ENCODE peak calls at places on chromosomes 6 and 20, in five cellular contexts. U, N, A, D and S are unnamed samples. For H3K27me3, the result is how much of the 10 kb centered on the place peaks cover.

GRCh38 chr6:139519571-139520031 is 145.2 kb upstream of the CITED2 start:
- DNase-seq in U (no peak), N (no peak), A (no peak), D (no peak), S (no peak)

GRCh38 chr6:39048481-39049399 is at the start of gene GLP1R:
- DNase-seq in U (no peak), N (peak), A (no peak), D (no peak), S (peak)

GRCh38 chr6:116840091-116840490 is 11.2 kb upstream of the GPRC6A start:
- DNase-seq in U (no peak), N (no peak), A (no peak), D (no peak), S (no peak)

GRCh38 chr6:100281471-100281878 is 183.2 kb downstream of the SIM1 start:
- DNase-seq in U (no peak), N (peak), A (no peak), D (no peak), S (peak)

GRCh38 chr6:153125032-153125431 is 6.0 kb downstream of the RGS17 start:
- DNase-seq in U (no peak), N (no peak), A (no peak), D (no peak), S (no peak)

GRCh38 chr6:47256361-47256760 is 53.3 kb downstream of the TNFRSF21 start:
- DNase-seq in U (no peak), N (no peak), A (no peak), D (no peak), S (no peak)

GRCh38 chr6:139500977-139501376 is 126.5 kb upstream of the CITED2 start:
- DNase-seq in U (no peak), N (no peak), A (no peak), D (no peak), S (no peak)

GRCh38 chr6:32944265-32944664 is 3.4 kb upstream of the HLA-DMB start:
- DNase-seq in U (no peak), N (no peak), A (peak), D (peak), S (no peak)

GRCh38 chr6:167350322-167350721 is 25.4 kb downstream of the TTLL2 start:
- DNase-seq in U (no peak), N (peak), A (no peak), D (no peak), S (peak)

GRCh38 chr20:32718749-32719348 is 24.4 kb downstream of the COMMD7 start:
- DNase-seq in U (no peak), N (no peak), A (no peak), D (no peak), S (no peak)

GRCh38 chr20:32797160-32797468 is 22.6 kb upstream of the MAPRE1 start:
- DNase-seq in U (no peak), N (no peak), A (no peak), D (no peak), S (no peak)

GRCh38 chr6:3422457-3422816 is 34.4 kb downstream of the SLC22A23 start:
- DNase-seq in U (no peak), N (no peak), A (no peak), D (no peak), S (no peak)

GRCh38 chr6:169498887-169499513 is 202.8 kb downstream of the WDR27 start:
- DNase-seq in U (no peak), N (no peak), A (no peak), D (no peak), S (no peak)

GRCh38 chr6:81614292-81614691 is 138.2 kb downstream of the TENT5A start:
- DNase-seq in U (no peak), N (peak), A (peak), D (peak), S (no peak)

GRCh38 chr6:157187182-157188093 is 135.9 kb downstream of the TMEM242 start:
- DNase-seq in U (no peak), N (no peak), A (no peak), D (peak), S (no peak)

GRCh38 chr6:14472964-14473363 is 355.4 kb downstream of the CD83 start:
- DNase-seq in U (no peak), N (no peak), A (no peak), D (no peak), S (no peak)

GRCh38 chr6:138257638-138258040 is 39.3 kb upstream of the PBOV1 start:
- DNase-seq in U (no peak), N (no peak), A (no peak), D (no peak), S (no peak)
- H3K4me3 ChIP-seq in U (no peak), N (no peak), A (no peak), D (no peak), S (no peak)

DNA sequence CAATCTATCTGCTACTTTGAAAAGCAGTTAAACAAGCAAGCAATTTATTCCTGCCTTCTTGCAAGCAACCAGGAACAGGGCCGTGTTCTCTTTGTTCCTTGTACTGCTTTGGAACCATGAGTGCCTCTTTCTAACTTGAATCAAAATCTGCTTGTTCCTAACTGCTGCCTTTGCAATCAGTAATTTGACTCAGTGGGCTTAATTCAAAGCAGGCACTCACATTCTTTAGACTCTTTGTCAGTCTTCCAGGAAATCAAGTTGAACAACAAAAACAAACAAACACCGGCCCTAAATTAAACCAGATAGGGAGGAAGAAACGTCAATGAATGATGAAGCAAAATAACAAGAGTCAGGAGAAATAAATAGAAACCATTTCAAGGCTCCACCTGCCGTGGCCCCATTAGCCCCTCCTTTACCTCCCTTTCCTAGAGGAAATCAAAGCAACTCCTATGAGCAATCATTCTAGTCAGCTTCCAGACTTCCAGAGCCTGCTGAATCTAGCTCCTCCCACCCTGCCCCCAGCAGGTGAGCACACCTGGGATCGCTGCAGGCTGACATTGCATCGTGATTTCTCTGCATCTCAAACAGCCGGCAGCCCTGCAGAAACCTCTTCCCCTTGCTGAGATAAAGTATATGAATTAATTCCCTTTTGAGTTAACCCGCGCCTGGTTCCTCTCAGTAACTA is 582.2 kb upstream of the FLRT3 start:
- DNase-seq in U (peak), N (peak), A (peak), D (peak), S (peak)
- H3K27me3 ChIP-seq in U (under half), N (under half), A (under half), D (under half), S (under half)

GRCh38 chr20:57707849-57708693 is 1.7 kb downstream of the PMEPA1 start:
- DNase-seq in U (no peak), N (no peak), A (no peak), D (peak), S (peak)

GRCh38 chr20:57708694-57709673 is 831 bp downstream of the PMEPA1 start:
- DNase-seq in U (no peak), N (no peak), A (no peak), D (no peak), S (peak)

GRCh38 chr20:57705103-57705899 is 4.5 kb downstream of the PMEPA1 start:
- DNase-seq in U (no peak), N (no peak), A (no peak), D (no peak), S (no peak)

GRCh38 chr20:57709823-57710799 is at the start of gene PMEPA1:
- DNase-seq in U (peak), N (peak), A (peak), D (peak), S (peak)

DNA sequence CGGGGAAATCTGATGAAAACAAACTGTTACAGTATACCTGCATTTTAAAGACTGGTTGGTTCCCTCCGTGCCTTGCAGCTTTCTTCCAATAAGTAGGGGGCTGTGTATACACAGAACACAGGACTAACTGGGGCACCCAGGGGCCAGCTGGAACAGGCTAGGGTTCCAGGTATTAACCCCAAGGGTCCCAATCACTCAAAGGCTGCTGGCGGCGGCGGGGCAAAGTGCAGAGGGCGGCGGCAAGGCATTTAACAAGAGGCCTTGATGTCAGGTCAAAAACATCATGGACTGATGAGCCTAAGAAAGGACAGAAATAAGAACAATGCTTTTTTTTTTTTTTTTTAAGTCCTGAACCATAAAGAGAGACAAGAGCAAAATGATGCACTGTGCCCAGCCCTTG is 2.5 kb downstream of the PMEPA1 start:
- DNase-seq in U (no peak), N (no peak), A (no peak), D (no peak), S (peak)
- H3K4me3 ChIP-seq in U (no peak), N (peak), A (no peak), D (peak), S (peak)

DNA sequence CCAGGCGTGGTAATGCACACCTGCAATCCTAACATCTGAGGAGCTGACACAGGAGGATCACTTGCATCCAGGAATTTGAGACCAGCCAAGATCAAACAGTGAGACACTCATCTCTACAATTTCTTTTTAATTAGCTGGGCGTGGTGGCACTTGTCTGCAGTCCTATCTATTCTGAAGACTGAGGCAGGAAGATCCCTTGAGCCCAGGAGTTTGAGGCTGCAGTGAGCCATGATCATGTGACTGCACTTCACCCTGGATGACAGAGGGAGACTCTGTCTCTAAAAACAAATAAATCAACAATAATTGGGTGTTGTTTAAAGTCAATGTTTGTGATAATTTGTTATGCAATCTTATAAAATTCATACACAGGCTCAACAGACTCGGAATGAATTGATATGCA is 18.0 kb upstream of the HLA-A start:
- DNase-seq in U (no peak), N (no peak), A (no peak), D (no peak), S (no peak)
- H3K27me3 ChIP-seq in U (under half), N (under half), A (under half), D (under half), S (under half)

DNA sequence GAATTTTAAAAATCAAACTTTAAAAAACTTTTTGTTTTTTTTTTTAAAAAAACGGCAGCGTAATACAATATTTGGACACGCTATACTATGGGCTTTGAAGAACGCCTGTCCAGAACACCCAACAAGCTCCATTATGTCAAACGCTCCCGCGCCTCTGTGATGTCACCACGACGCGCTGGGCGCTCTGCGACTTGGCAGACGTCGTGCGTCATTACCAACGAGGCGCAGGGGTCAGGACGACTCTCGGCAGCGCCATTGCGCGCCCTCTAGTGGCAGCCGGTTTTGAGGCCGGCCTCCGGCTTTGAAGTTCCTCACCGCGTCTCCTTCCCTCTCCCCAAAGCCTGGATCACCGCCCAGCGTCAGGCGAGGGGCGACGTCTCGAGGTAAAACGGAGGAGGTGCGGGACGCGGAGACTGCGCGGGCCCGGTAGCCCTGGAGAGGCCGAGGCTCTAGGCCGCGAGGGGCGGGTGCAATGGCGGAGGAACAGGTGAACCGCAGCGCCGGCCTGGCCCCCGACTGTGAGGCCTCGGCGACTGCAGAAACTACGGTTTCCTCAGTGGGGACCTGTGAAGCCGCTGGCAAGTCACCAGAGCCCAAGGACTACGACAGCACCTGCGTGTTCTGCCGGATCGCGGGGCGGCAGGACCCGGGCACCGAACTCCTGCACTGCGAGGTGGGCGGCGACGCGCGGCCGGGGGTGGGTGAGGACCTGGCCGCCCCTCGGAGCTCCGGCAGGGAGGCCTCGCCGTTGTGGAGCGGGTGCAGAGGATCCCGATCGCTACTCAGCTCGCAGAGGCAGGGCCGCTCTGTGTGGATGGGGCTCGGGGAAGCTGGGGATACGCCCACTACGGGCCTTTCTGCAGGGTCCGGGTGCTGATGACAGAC is at the start of gene HINT3:
- DNase-seq in U (peak), N (peak), A (peak), D (peak), S (peak)
- H3K4me3 ChIP-seq in U (peak), N (peak), A (peak), D (peak), S (peak)

DNA sequence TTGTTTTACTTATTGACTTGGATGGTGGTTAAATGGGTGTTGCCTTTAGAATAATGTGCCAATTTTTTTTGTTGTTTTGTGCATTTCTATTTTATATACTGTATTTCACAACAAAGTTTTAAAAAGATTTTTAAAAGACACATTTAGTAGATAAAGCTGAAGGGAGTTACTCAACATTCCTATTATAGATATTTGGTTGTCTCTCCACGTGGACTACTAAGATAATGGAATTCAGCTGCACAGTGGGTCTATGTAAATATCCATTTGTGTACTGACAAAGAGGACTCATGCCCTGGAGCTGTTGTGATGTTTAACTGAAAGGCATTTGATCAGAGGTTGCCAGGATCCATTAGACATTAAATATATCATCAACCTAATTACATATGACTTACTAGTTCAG is 23.2 kb upstream of the FAM135A start:
- DNase-seq in U (no peak), N (no peak), A (no peak), D (no peak), S (no peak)
- H3K27me3 ChIP-seq in U (under half), N (under half), A (under half), D (under half), S (under half)

DNA sequence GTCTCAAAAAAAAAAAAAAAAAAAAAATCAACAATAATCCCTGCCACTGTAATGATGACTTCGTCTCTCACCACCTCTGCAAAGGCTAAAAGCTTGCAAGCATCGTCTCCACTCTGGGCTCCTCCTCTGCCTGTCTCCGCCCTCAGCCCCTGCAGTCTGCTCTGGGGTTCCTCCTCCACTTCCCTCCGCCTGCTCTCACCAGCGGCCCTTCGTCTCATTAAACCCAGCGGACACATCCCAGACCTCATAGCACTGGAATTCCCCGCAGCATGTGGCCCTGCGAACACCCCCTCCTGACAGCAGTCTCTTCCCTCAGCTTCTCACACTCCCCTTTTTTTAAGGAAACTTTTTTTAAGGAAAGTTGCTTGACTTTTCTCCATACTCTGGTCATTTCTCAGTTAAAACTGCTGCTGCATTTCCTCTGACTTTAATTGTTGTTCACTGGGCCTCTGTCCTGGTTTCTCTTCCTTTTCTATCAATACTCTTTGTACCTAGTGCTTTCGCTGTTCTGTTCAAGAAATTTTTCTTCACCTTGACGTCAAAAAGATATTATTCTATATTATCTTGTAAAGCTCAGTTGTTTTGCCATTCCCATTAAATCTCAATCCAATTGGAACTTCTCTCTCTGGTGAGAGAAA is 70.9 kb upstream of the PLEKHG1 start:
- DNase-seq in U (peak), N (peak), A (peak), D (no peak), S (peak)
- H3K4me3 ChIP-seq in U (no peak), N (no peak), A (no peak), D (no peak), S (no peak)

GRCh38 chr20:50360921-50361320 is 149.3 kb upstream of the PTPN1 start:
- DNase-seq in U (no peak), N (no peak), A (no peak), D (no peak), S (no peak)

GRCh38 chr20:50360218-50360672 is 149.9 kb upstream of the PTPN1 start:
- DNase-seq in U (peak), N (no peak), A (peak), D (no peak), S (no peak)

GRCh38 chr20:50363027-50363426 is 147.2 kb upstream of the PTPN1 start:
- DNase-seq in U (no peak), N (no peak), A (no peak), D (no peak), S (no peak)

GRCh38 chr20:50366270-50367103 is 143.7 kb upstream of the PTPN1 start:
- DNase-seq in U (no peak), N (no peak), A (peak), D (peak), S (no peak)

DNA sequence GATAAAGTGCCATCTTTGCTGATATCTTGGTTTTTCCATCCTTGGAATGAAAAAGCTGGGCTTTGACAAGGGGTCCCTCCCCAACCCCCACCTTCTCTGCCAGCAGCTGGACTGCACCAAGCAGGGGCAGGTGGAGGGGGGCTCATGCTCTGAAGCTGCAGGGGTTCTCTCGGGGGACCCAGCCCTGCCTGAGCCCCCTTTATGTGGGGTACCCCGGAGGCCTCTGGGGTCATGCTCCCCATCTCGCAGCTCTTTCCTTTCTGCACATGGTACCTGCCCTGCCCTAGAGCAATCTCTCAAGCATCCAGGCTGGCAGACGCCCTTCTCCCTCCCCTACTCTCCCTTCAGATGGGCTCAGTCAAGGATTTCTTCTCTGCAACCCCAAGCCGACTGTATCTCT is 146.7 kb upstream of the PTPN1 start:
- DNase-seq in U (no peak), N (no peak), A (no peak), D (no peak), S (no peak)
- H3K27me3 ChIP-seq in U (under half), N (under half), A (under half), D (under half), S (under half)